ENCODE peak calls at places on chromosomes 13 and 19, in seven cellular contexts. B is fibroblast of pulmonary artery; G is CD8-positive, alpha-beta T cell; M is colonic mucosa; U is tibial nerve; T is epithelial cell of esophagus; O is uterus. L is an unnamed sample.

GRCh38 chr13:108595416-108596257 is 33.8 kb upstream of the MYO16 start:
- DNase-seq in O (no peak), G (no peak), B (no peak), T (no peak), U (no peak), M (no peak), L (no peak)

GRCh38 chr19:46861691-46862503 is 1.1 kb downstream of the ARHGAP35 start:
- DNase-seq in U (no peak), M (peak; percentile 53), G (no peak), T (peak; percentile 50), O (peak; percentile 25), B (no peak), L (no peak)

GRCh38 chr19:48698046-48698445 is 2.3 kb downstream of the FUT2 start:
- DNase-seq in B (peak; percentile 79), M (peak; percentile 88), T (peak; percentile 37), G (no peak), U (no peak), O (no peak), L (no peak)

GRCh38 chr19:1492474-1493006 is 1.6 kb downstream of the REEP6 start:
- DNase-seq in O (no peak), T (peak; percentile 66), M (no peak), U (no peak), B (no peak), G (no peak), L (no peak)

GRCh38 chr19:2546128-2547032 is 70.5 kb downstream of the GADD45B start:
- DNase-seq in U (peak; percentile 70), M (peak; percentile 59), T (no peak), B (no peak), O (peak; percentile 66), G (no peak), L (no peak)

GRCh38 chr19:1857648-1858326 is 5.6 kb downstream of the KLF16 start:
- DNase-seq in M (peak; percentile 94), T (no peak), O (no peak), G (no peak), B (no peak), U (no peak), L (no peak)

GRCh38 chr19:44807652-44808462 is 1.0 kb upstream of the BCAM start:
- DNase-seq in U (no peak), T (peak; percentile 51), O (peak; percentile 36), M (peak; percentile 46), G (no peak), B (peak; percentile 34), L (no peak)

GRCh38 chr19:3346677-3347353 is 19.6 kb upstream of the NFIC start:
- DNase-seq in M (peak; percentile 55), B (peak; percentile 79), G (no peak), U (peak; percentile 49), O (peak; percentile 81), T (no peak), L (no peak)

GRCh38 chr13:28707629-28708427 is 10.9 kb downstream of the SLC46A3 start:
- DNase-seq in O (no peak), T (peak; percentile 78), G (no peak), U (no peak), M (no peak), B (peak; percentile 82), L (no peak)

GRCh38 chr19:17104679-17105078 is 29.1 kb downstream of the MYO9B start:
- DNase-seq in G (no peak), T (no peak), M (no peak), O (no peak), U (no peak), B (no peak), L (no peak)

GRCh38 chr13:35711909-35712308 is 235.4 kb upstream of the MAB21L1 start:
- DNase-seq in G (no peak), O (no peak), B (no peak), T (peak; percentile 48), M (no peak), U (no peak), L (no peak)

GRCh38 chr13:98778749-98779148 is 26.3 kb upstream of the SLC15A1 start:
- DNase-seq in T (peak; percentile 15), B (peak; percentile 23), U (no peak), O (no peak), G (no peak), M (no peak), L (no peak)

GRCh38 chr19:17406887-17407196 is 1.4 kb upstream of the BST2 start:
- DNase-seq in U (no peak), O (no peak), M (no peak), G (no peak), T (no peak), B (no peak), L (no peak)

GRCh38 chr13:25276748-25277147 is 10.5 kb downstream of the MTMR6 start:
- DNase-seq in O (no peak), B (no peak), M (no peak), U (no peak), G (no peak), T (peak; percentile 74), L (no peak)

GRCh38 chr19:3357362-3357730 is 9.0 kb upstream of the NFIC start:
- DNase-seq in T (no peak), M (no peak), O (no peak), B (no peak), G (no peak), U (no peak), L (no peak)

GRCh38 chr13:25687622-25688225 is 315.9 kb downstream of the ATP8A2 start:
- DNase-seq in M (peak; percentile 47), O (peak; percentile 15), T (no peak), U (no peak), B (peak; percentile 1), G (no peak), L (no peak)

GRCh38 chr19:3467437-3468198 is 12.7 kb downstream of the SMIM24 start:
- DNase-seq in U (no peak), M (no peak), T (no peak), B (no peak), O (no peak), G (no peak), L (no peak)

GRCh38 chr13:19159761-19160420 is 21.7 kb downstream of the TUBA3C start:
- DNase-seq in O (no peak), M (no peak), U (no peak), T (no peak), B (no peak), G (no peak), L (no peak)

GRCh38 chr13:114099191-114099590 is 33.2 kb downstream of the RASA3 start:
- DNase-seq in U (peak; percentile 69), B (peak; percentile 90), M (peak; percentile 47), G (no peak), O (peak; percentile 72), T (peak; percentile 49), L (no peak)

GRCh38 chr19:7605490-7606222 is 10.0 kb downstream of the CAMSAP3 start:
- DNase-seq in M (peak; percentile 18), T (peak; percentile 34), G (no peak), O (no peak), B (peak; percentile 31), U (no peak), L (no peak)

GRCh38 chr13:48653074-48654054 is at the start of gene CYSLTR2:
- DNase-seq in B (peak; percentile 61), M (no peak), O (no peak), U (no peak), T (no peak), G (no peak), L (no peak)

DNA sequence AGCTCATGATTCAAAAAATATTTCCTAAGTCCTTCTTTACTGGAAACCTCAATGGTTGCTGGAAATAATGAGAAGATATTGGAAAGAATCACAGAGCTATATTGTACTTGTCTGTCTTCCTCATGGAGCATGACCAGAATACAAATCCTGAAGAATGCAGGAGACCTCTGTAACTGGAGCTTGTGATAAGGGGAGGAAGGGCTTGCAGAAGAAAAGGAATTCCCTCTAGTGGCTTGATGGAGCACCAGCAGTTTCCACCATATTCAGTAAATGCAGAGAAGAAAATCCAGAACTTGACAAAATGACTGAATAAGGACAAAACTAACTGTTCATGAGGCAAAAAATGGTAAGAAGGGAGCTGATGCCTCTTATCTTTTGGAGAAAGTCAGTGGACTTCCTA is 1333.1 kb downstream of the EFNB2 start:
- DNase-seq in M (no peak), O (no peak), T (peak; percentile 47), U (no peak), B (peak; percentile 56), G (no peak), L (no peak)
- TF ChIP-seq CTCF in M (peak; percentile 28), O (peak; percentile 12), T (peak; percentile 76), U (peak; percentile 22), B (peak; percentile 72), G (no peak), L (peak; percentile 76)

DNA sequence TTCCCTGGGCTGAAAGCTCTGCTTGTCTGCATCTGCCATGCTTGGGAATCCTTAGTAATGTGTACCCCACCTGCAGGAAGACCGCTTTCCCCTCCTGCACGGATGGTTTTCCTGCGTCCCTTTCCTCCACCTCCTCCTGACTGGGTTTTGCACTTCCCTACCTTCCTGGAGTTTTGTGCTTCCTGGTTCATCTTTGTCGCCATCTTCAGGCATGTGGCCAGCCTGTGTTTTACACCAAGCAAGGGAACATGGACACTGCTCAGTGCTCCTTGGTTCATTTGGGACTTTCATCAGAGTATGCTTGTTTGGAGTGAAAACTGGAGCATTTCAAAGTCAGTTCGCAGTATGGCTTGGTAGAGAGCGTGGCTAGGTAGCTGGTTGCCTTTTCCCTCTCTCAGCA is 30.7 kb downstream of the ERICH6B start:
- DNase-seq in G (no peak), B (no peak), O (no peak), T (peak; percentile 49), U (no peak), M (no peak), L (no peak)
- TF ChIP-seq CTCF in G (no peak), B (peak; percentile 6), O (no peak), T (peak; percentile 61), U (no peak), M (no peak), L (no peak)

DNA sequence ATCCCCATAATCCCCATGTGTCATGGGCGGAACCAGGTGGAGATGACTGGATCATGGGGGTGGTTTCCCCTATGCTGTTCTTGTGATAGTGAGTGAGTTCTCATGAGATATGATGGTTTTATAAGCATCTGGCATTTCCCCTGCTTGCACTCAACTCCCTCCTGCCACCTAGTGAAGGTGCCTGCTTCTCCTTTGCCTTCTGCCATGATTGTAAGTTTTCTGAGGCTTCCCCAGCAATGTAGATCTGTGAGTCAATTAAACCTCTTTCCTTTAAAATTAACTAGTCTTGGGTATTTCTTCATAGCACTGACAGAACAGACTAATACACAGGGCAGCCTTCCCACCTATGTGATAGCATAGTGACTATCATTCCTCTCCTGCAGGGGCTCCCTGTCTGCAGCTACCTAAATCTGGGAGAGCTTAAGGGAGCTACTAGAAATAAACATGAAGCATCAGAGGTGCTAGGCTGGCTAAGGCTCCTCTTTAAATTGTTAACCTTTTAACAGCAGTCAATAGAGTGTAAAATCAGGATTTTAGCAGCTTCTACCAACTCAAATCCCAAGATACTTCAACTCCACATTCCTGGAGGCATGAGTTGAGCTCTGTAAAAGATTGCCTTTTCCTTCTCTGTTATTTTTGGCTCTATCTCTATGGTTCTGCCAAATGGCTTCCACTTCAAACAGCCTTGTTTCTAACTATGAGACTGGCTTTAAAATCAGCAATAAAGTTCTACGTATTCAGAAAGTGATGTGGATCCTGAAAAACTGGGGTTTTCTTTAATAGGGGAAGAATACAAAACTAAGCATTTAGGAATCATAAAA is 112.3 kb downstream of the VWA8 start:
- DNase-seq in U (no peak), B (peak; percentile 41), T (peak; percentile 1), O (no peak), M (no peak), G (no peak), L (no peak)
- TF ChIP-seq CTCF in U (no peak), B (peak; percentile 7), T (peak; percentile 4), O (no peak), M (no peak), G (no peak), L (no peak)

DNA sequence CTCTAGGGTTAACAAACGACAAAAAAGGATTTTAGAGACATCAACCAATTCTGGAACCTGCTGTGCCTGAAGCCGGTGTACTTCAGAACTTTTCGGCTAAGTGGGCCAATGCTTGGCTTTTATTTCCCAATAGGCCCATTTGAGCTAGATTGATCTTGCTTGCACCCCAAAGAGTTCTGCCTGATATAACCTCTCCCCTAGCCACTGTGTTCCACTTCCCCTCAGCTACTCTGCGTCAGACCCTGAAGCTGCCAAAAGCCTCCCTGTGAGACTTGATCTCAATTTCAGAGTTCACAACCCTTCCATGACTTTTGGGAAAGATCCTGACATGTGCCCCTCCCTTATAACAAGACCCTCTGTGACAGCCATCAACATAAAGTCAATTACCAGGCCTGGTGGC is 5.6 kb upstream of the SIGLEC14 start:
- DNase-seq in U (no peak), M (no peak), O (no peak), T (no peak), G (no peak), B (no peak), L (no peak)
- TF ChIP-seq CTCF in U (no peak), M (no peak), O (no peak), T (no peak), G (no peak), B (no peak), L (no peak)

L was measured in type B pancreatic cell.